ENCODE peak calls at places on chromosomes 6 and 20, in eight cellular contexts. R is Right ventricle myocardium superior, Q is RPMI7951, K is KBM-7, O is RCC 7860, Y is globus pallidus, A is lower lobe of right lung, M is Peyer's patch. D is an unnamed sample.

GRCh38 chr6:72031471-72031870 is 145.1 kb downstream of the RIMS1 start:
- DNase-seq in Q (no peak), A (no peak), Y (no peak), M (no peak), R (no peak), K (no peak), O (no peak), D (no peak)

GRCh38 chr6:19408331-19408730 is 428.8 kb upstream of the ID4 start:
- DNase-seq in Y (no peak), Q (no peak), R (no peak), M (no peak), K (no peak), A (no peak), O (no peak), D (no peak)

GRCh38 chr6:134233180-134233579 is 84.7 kb downstream of the SGK1 start:
- DNase-seq in M (no peak), R (no peak), K (no peak), Q (no peak), Y (no peak), A (no peak), O (no peak), D (no peak)

GRCh38 chr6:103672169-103672568 is 1187.5 kb downstream of the HACE1 start:
- DNase-seq in R (no peak), A (no peak), O (no peak), Y (no peak), Q (peak), M (no peak), K (peak), D (peak)

GRCh38 chr20:47785900-47786762 is 850 bp upstream of the SULF2 start:
- DNase-seq in A (no peak), Q (peak), Y (peak), O (no peak), R (peak), M (peak), K (peak), D (peak)

GRCh38 chr6:43396408-43397149 is 27.1 kb upstream of the ZNF318 start:
- DNase-seq in Q (no peak), R (no peak), M (no peak), A (no peak), Y (no peak), O (no peak), K (no peak), D (no peak)

GRCh38 chr6:28134015-28134414 is 7.7 kb upstream of the ZKSCAN8 start:
- DNase-seq in A (no peak), M (no peak), R (no peak), K (peak), O (peak), Y (no peak), Q (peak), D (peak)

GRCh38 chr6:31041372-31041974 is 31.2 kb downstream of the MUC22 start:
- DNase-seq in A (no peak), M (no peak), R (no peak), K (no peak), O (peak), Y (no peak), Q (no peak), D (peak)